ENCODE peak calls at places on chromosomes 12 and 14, in seven cellular contexts. R is GM23338, M is HCT116, W is HepG2, C is HL-60, Y is GM12878, F is K562. S is an unnamed sample.
A peak's percentile ranks its signal among the peaks of the same experiment; 100 is the strongest.

GRCh38 chr14:60514378-60515243 is 5.7 kb downstream of the SIX6 start:
- DNase-seq in F (peak; percentile 13), Y (no peak), W (peak; percentile 41), M (no peak), R (peak; percentile 75), C (no peak), S (no peak)

GRCh38 chr12:82688035-82688501 is 1.4 kb downstream of the TMTC2 start:
- DNase-seq in F (no peak), C (peak; percentile 7), M (no peak), Y (no peak), R (no peak), W (no peak), S (no peak)

GRCh38 chr12:131852551-131853299 is 24.5 kb downstream of the MMP17 start:
- DNase-seq in C (peak; percentile 42), F (no peak), M (no peak), R (no peak), W (no peak), Y (no peak), S (no peak)

GRCh38 chr12:130486146-130486435 is 148.4 kb downstream of the PIWIL1 start:
- DNase-seq in C (no peak), Y (no peak), R (no peak), F (no peak), M (no peak), W (no peak), S (no peak)

GRCh38 chr12:62684586-62685295 is 218.1 kb downstream of the MON2 start:
- DNase-seq in R (peak; percentile 31), F (no peak), C (no peak), W (no peak), M (no peak), Y (no peak), S (no peak)

GRCh38 chr12:32450768-32451167 is 51.4 kb downstream of the FGD4 start:
- DNase-seq in C (no peak), W (no peak), Y (no peak), F (no peak), R (no peak), M (no peak), S (no peak)

GRCh38 chr14:89312937-89313336 is 104.1 kb downstream of the FOXN3 start:
- DNase-seq in W (no peak), M (no peak), F (no peak), R (no peak), Y (no peak), C (no peak), S (no peak)

GRCh38 chr14:20848316-20848954 is 42.8 kb upstream of the RNASE3 start:
- DNase-seq in Y (no peak), W (no peak), F (no peak), M (peak; percentile 32), R (no peak), C (no peak), S (peak; percentile 52)

GRCh38 chr12:94643585-94643984 is 6.8 kb downstream of the TMCC3 start:
- DNase-seq in M (no peak), R (no peak), W (no peak), Y (no peak), F (no peak), C (peak; percentile 62), S (no peak)

GRCh38 chr14:88791629-88792571 is 853 bp downstream of the EML5 start:
- DNase-seq in F (no peak), R (peak; percentile 35), C (no peak), M (no peak), Y (no peak), W (no peak), S (no peak)

GRCh38 chr12:7884687-7885086 is 12.0 kb upstream of the SLC2A14 start:
- DNase-seq in M (no peak), F (no peak), Y (no peak), R (no peak), C (no peak), W (no peak), S (no peak)

GRCh38 chr12:100671396-100672074 is 98.1 kb downstream of the GAS2L3 start:
- DNase-seq in M (no peak), F (no peak), Y (no peak), R (no peak), W (peak; percentile 18), C (no peak), S (no peak)

GRCh38 chr14:103859416-103860202 is 12.2 kb upstream of the PPP1R13B start:
- DNase-seq in Y (no peak), W (no peak), R (no peak), M (no peak), F (no peak), C (no peak), S (no peak)

GRCh38 chr12:1614360-1614759 is 14.7 kb upstream of the WNT5B start:
- DNase-seq in C (no peak), W (no peak), M (no peak), F (peak; percentile 60), R (no peak), Y (no peak), S (no peak)

GRCh38 chr14:102923201-102923919 is 897 bp downstream of the AMN start:
- DNase-seq in M (no peak), Y (no peak), F (no peak), W (peak; percentile 20), C (no peak), R (peak; percentile 50), S (no peak)

GRCh38 chr14:103716091-103716801 is 636 bp downstream of the ZFYVE21 start:
- DNase-seq in W (no peak), Y (no peak), M (no peak), R (no peak), F (peak; percentile 66), C (peak; percentile 32), S (no peak)

GRCh38 chr12:42267408-42268190 is 29.6 kb upstream of the YAF2 start:
- DNase-seq in R (no peak), M (no peak), C (no peak), F (no peak), W (no peak), Y (no peak), S (no peak)

GRCh38 chr12:42266579-42267230 is 28.7 kb upstream of the YAF2 start:
- DNase-seq in W (no peak), F (no peak), C (no peak), Y (no peak), R (no peak), M (no peak), S (no peak)

GRCh38 chr12:42273706-42274105 is 35.7 kb upstream of the YAF2 start:
- DNase-seq in F (no peak), W (no peak), C (no peak), R (no peak), Y (no peak), M (no peak), S (no peak)

DNA sequence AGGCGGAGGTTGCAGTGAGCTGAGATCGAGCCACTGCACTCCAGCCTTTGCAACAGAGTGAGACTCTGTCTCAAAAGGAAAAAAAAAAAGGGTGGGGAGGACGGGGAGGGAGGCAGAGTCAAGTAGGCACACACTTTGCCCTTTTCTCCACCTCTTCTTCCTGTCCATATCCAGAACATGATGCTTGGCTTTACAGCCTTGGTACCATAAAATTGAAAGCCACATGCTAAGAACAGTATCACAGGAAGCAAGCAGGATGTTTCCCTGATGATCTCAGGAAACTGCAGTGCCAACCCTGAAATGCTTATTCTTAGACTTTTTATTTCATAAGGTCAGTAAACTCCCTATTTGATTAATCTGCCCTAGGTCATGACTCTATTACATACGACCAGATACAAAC is 32.5 kb upstream of the YAF2 start:
- DNase-seq in C (no peak), M (no peak), W (no peak), Y (no peak), F (no peak), R (no peak), S (no peak)
- TF ChIP-seq REST in C (no peak), M (no peak), W (no peak), Y (no peak), F (no peak), R (no peak), S (no peak)

GRCh38 chr14:74921987-74922751 is 891 bp downstream of the RPS6KL1 start:
- DNase-seq in W (no peak), Y (no peak), R (no peak), C (no peak), F (no peak), M (no peak), S (no peak)

GRCh38 chr14:74924061-74924460 is 1.0 kb upstream of the RPS6KL1 start:
- DNase-seq in W (no peak), Y (no peak), R (no peak), M (no peak), C (no peak), F (no peak), S (no peak)

GRCh38 chr14:74921053-74921620 is 1.9 kb downstream of the RPS6KL1 start:
- DNase-seq in R (no peak), C (no peak), W (no peak), Y (no peak), F (no peak), M (no peak), S (no peak)

GRCh38 chr14:74920281-74920680 is 2.8 kb downstream of the RPS6KL1 start:
- DNase-seq in Y (no peak), M (no peak), R (no peak), C (no peak), W (no peak), F (no peak), S (no peak)

DNA sequence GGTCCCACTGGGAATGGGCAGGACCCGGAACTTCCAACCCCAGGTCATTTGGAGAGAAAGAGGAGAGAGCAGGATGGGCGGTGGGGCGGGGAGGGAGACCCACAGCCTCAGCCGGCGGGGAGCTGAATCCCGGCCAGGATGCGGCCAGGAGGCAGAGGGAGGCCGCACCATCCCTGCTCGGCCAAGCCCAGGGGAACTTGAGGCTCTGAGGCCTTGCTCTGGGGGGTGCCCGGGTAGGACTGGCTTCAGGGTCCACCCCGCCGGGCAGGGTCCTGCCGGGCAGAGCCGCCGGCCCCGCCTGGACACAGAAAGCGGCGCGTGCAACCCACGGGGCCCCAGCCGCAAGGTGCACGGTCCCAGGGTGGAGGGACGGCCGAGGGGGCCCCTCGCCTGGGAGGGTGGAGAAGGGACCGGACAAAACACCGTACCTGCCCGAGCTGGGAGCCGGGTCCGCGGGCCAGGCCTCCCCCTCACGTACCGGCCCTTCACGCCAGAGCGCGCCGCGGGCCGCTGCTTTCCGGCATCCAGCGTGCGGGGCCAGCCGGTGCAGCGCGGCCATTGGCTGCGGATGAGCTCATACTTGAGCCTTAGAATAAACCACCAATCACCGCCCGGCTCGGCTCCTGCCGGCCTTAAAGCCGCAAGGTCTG is at the start of gene RPS6KL1:
- DNase-seq in Y (no peak), R (peak; percentile 97), F (peak; percentile 97), M (peak; percentile 68), C (peak; percentile 57), W (peak; percentile 74), S (no peak)
- TF ChIP-seq POLR2AphosphoS5 in Y (no peak), R (peak; percentile 74), F (no peak), M (peak; percentile 41), C (no peak), W (peak; percentile 27), S (peak; percentile 30)

DNA sequence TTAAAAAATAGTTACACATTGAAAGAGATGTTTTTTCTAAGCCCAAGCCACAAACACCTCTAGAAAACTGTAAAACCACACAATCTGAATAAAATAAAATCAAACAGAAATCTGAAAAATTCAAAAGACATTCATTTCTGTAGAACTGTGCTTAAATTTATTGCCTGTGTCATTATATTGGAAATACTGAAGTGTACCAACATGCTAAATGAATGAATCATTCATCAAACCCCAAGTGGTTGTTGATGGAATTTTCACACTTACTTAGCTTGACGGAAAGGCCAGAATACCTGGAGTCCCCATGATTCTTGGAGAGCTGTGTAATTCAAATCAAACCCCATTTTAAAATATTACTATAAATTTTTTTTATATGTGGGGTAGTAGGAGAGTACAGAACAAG is 2.7 kb downstream of the KITLG start:
- DNase-seq in F (no peak), Y (no peak), W (no peak), R (no peak), M (peak; percentile 43), C (no peak), S (no peak)
- TF ChIP-seq REST in F (no peak), Y (no peak), W (no peak), R (no peak), M (no peak), C (no peak), S (no peak)

GRCh38 chr12:124506145-124506831 is 61.1 kb downstream of the NCOR2 start:
- DNase-seq in M (no peak), F (peak; percentile 34), R (no peak), C (peak; percentile 94), Y (no peak), W (no peak), S (no peak)
- TF ChIP-seq POLR2AphosphoS5 in M (no peak), F (no peak), R (no peak), C (peak; percentile 69), Y (no peak), W (no peak), S (no peak)

S was measured in Panc1.